ENCODE peak calls at places on chromosomes 11 and 22, in ten cellular contexts. D, K, X, R, J, F, Z, E, O and G are unnamed samples.
A peak's percentile ranks its signal among the peaks of the same experiment; 100 is the strongest.

GRCh38 chr22:32652609-32653008 is 148.9 kb upstream of the TIMP3 start:
- DNase-seq in D (no peak), K (no peak), X (no peak), R (no peak), J (no peak), F (no peak), Z (no peak), E (no peak), O (no peak), G (no peak)

GRCh38 chr11:134636071-134636470 is 224.0 kb upstream of the B3GAT1 start:
- DNase-seq in D (no peak), K (no peak), X (no peak), R (no peak), J (no peak), F (no peak), Z (no peak), E (no peak), O (no peak), G (no peak)

GRCh38 chr11:22405377-22405776 is 67.2 kb downstream of the SLC17A6 start:
- DNase-seq in D (no peak), K (no peak), X (no peak), R (no peak), J (no peak), F (no peak), Z (no peak), E (no peak), O (no peak), G (no peak)

GRCh38 chr22:44683237-44683636 is 18.8 kb upstream of the PRR5 start:
- DNase-seq in D (no peak), K (no peak), X (no peak), R (no peak), J (no peak), F (no peak), Z (no peak), E (no peak), O (no peak), G (no peak)

GRCh38 chr11:86091566-86091965 is 22.7 kb upstream of the PICALM start:
- DNase-seq in D (no peak), K (no peak), X (no peak), R (no peak), J (no peak), F (no peak), Z (no peak), E (no peak), O (no peak), G (no peak)

GRCh38 chr11:40161855-40162410 is 1297.5 kb downstream of the LRRC4C start:
- DNase-seq in D (no peak), K (no peak), X (no peak), R (no peak), J (no peak), F (no peak), Z (no peak), E (no peak), O (no peak), G (no peak)

GRCh38 chr11:117523680-117524079 is 196.0 kb downstream of the CEP164 start:
- DNase-seq in D (no peak), K (no peak), X (no peak), R (no peak), J (no peak), F (peak; percentile 8), Z (no peak), E (no peak), O (no peak), G (no peak)

GRCh38 chr11:76978818-76979217 is 55.4 kb upstream of the B3GNT6 start:
- DNase-seq in D (no peak), K (no peak), X (peak; percentile 5), R (no peak), J (no peak), F (no peak), Z (no peak), E (no peak), O (no peak), G (no peak)

GRCh38 chr11:128814856-128815705 is 52.0 kb downstream of the KCNJ1 start:
- DNase-seq in D (no peak), K (no peak), X (no peak), R (no peak), J (no peak), F (no peak), Z (peak; percentile 98), E (peak; percentile 39), O (no peak), G (peak; percentile 42)

GRCh38 chr11:78767409-78767932 is 192.8 kb upstream of the NARS2 start:
- DNase-seq in D (no peak), K (no peak), X (no peak), R (no peak), J (no peak), F (no peak), Z (no peak), E (no peak), O (no peak), G (no peak)

GRCh38 chr11:34302046-34302921 is 55.5 kb downstream of the ABTB2 start:
- DNase-seq in D (no peak), K (no peak), X (no peak), R (no peak), J (no peak), F (peak; percentile 11), Z (no peak), E (peak; percentile 87), O (no peak), G (peak; percentile 85)

GRCh38 chr22:22520667-22521602 is 865 bp upstream of the ZNF280A start:
- DNase-seq in D (no peak), K (no peak), X (no peak), R (no peak), J (no peak), F (peak; percentile 51), Z (peak; percentile 5), E (no peak), O (no peak), G (no peak)

GRCh38 chr22:28021116-28021997 is 102.3 kb upstream of the PITPNB start:
- DNase-seq in D (no peak), K (no peak), X (no peak), R (peak; percentile 22), J (no peak), F (no peak), Z (no peak), E (no peak), O (no peak), G (no peak)

GRCh38 chr22:44759430-44760310 is 7.3 kb downstream of the ARHGAP8 start:
- DNase-seq in D (no peak), K (no peak), X (no peak), R (no peak), J (no peak), F (no peak), Z (no peak), E (no peak), O (no peak), G (no peak)

GRCh38 chr11:87878373-87878779 is 296.9 kb downstream of the RAB38 start:
- DNase-seq in D (peak; percentile 42), K (peak; percentile 27), X (no peak), R (no peak), J (no peak), F (peak; percentile 85), Z (peak; percentile 63), E (peak; percentile 11), O (no peak), G (peak; percentile 16)

GRCh38 chr11:3165152-3165705 is at the start of gene OSBPL5:
- DNase-seq in D (peak; percentile 22), K (no peak), X (peak; percentile 73), R (peak; percentile 48), J (no peak), F (peak; percentile 58), Z (peak; percentile 54), E (peak; percentile 41), O (peak; percentile 33), G (peak; percentile 23)

GRCh38 chr11:90242894-90243416 is 20.1 kb upstream of the CHORDC1 start:
- DNase-seq in D (no peak), K (no peak), X (no peak), R (no peak), J (no peak), F (no peak), Z (no peak), E (no peak), O (no peak), G (no peak)

GRCh38 chr11:132942611-132943324 is 589.5 kb downstream of the OPCML start:
- DNase-seq in D (no peak), K (no peak), X (no peak), R (no peak), J (no peak), F (no peak), Z (peak; percentile 59), E (no peak), O (no peak), G (no peak)

GRCh38 chr11:70799386-70799785 is 401.1 kb downstream of the CTTN start:
- DNase-seq in D (no peak), K (no peak), X (no peak), R (no peak), J (no peak), F (no peak), Z (no peak), E (no peak), O (no peak), G (no peak)

GRCh38 chr11:66388746-66389386 is 17.3 kb upstream of the SLC29A2 start:
- DNase-seq in D (peak; percentile 80), K (peak; percentile 84), X (peak; percentile 29), R (no peak), J (no peak), F (peak; percentile 86), Z (peak; percentile 94), E (peak; percentile 78), O (peak; percentile 31), G (peak; percentile 33)

GRCh38 chr22:19343470-19343869 is 52.0 kb upstream of the CLTCL1 start:
- DNase-seq in D (no peak), K (no peak), X (no peak), R (no peak), J (no peak), F (no peak), Z (no peak), E (no peak), O (no peak), G (no peak)

GRCh38 chr11:57116654-57117053 is 65.1 kb upstream of the LRRC55 start:
- DNase-seq in D (peak; percentile 54), K (peak; percentile 12), X (no peak), R (no peak), J (no peak), F (peak; percentile 87), Z (peak; percentile 74), E (peak; percentile 81), O (no peak), G (peak; percentile 18)

GRCh38 chr22:49199224-49199623 is 628.4 kb downstream of the BRD1 start:
- DNase-seq in D (no peak), K (no peak), X (no peak), R (no peak), J (no peak), F (no peak), Z (no peak), E (no peak), O (no peak), G (no peak)

GRCh38 chr11:6647282-6647679 is 8.3 kb downstream of the DCHS1 start:
- DNase-seq in D (no peak), K (no peak), X (no peak), R (no peak), J (no peak), F (no peak), Z (peak; percentile 43), E (no peak), O (no peak), G (no peak)

GRCh38 chr11:69983571-69983877 is 94.6 kb upstream of the ANO1 start:
- DNase-seq in D (no peak), K (no peak), X (no peak), R (no peak), J (no peak), F (no peak), Z (no peak), E (no peak), O (no peak), G (no peak)

GRCh38 chr22:45124176-45124857 is 39.4 kb upstream of the NUP50 start:
- DNase-seq in D (no peak), K (no peak), X (no peak), R (no peak), J (no peak), F (no peak), Z (no peak), E (no peak), O (no peak), G (no peak)

GRCh38 chr11:44561964-44562734 is 3.3 kb upstream of the CD82 start:
- DNase-seq in D (no peak), K (no peak), X (no peak), R (no peak), J (no peak), F (no peak), Z (no peak), E (no peak), O (no peak), G (no peak)

GRCh38 chr22:19641254-19641982 is 72.9 kb upstream of the SEPTIN5 start:
- DNase-seq in D (peak; percentile 64), K (peak; percentile 71), X (no peak), R (no peak), J (no peak), F (no peak), Z (peak; percentile 91), E (no peak), O (no peak), G (no peak)